ENCODE peak calls at places on chromosomes 16 and 17, in five cellular contexts. D is mesendoderm, E is IMR-90, K is H9, Z is H1. L is an unnamed sample.

GRCh38 chr16:75820672-75821071 is 94.4 kb upstream of the CPHXL start:
- DNase-seq in E (no peak), D (peak; percentile 86), Z (no peak), K (peak; percentile 43), L (no peak)

GRCh38 chr16:79751785-79752184 is 151.2 kb upstream of the MAF start:
- DNase-seq in D (no peak), Z (no peak), K (no peak), E (no peak), L (no peak)

GRCh38 chr17:15475620-15476354 is 8.4 kb upstream of the CDRT4 start:
- DNase-seq in D (no peak), E (peak; percentile 62), Z (no peak), K (no peak), L (no peak)

GRCh38 chr16:53529529-53529928 is 26.5 kb upstream of the AKTIP start:
- DNase-seq in K (no peak), D (no peak), Z (no peak), E (no peak), L (no peak)

GRCh38 chr17:6815775-6816174 is 15.8 kb downstream of the TEKT1 start:
- DNase-seq in K (no peak), E (no peak), D (no peak), Z (no peak), L (no peak)

GRCh38 chr17:8005951-8006730 is 3.7 kb downstream of the GUCY2D start:
- DNase-seq in Z (no peak), E (no peak), K (no peak), D (peak; percentile 36), L (no peak)

GRCh38 chr17:78879679-78880186 is 23.3 kb downstream of the CEP295NL start:
- DNase-seq in E (peak; percentile 98), D (no peak), Z (no peak), K (no peak), L (no peak)

GRCh38 chr16:55487048-55487803 is 8.2 kb downstream of the MMP2 start:
- DNase-seq in D (no peak), E (peak; percentile 92), K (no peak), Z (no peak), L (no peak)

GRCh38 chr16:25747160-25747758 is 55.5 kb downstream of the HS3ST4 start:
- DNase-seq in Z (no peak), D (peak; percentile 60), E (no peak), K (peak; percentile 48), L (peak; percentile 56)

GRCh38 chr17:81285179-81285878 is 9.8 kb downstream of the SLC38A10 start:
- DNase-seq in Z (no peak), E (peak; percentile 8), K (no peak), D (no peak), L (no peak)

GRCh38 chr16:83113317-83113716 is 486.5 kb downstream of the CDH13 start:
- DNase-seq in K (peak; percentile 71), E (peak; percentile 31), Z (no peak), D (peak; percentile 59), L (peak; percentile 27)

GRCh38 chr16:51524555-51525373 is 373.7 kb upstream of the SALL1 start:
- DNase-seq in Z (no peak), D (peak; percentile 54), E (peak; percentile 75), K (no peak), L (no peak)

GRCh38 chr17:38693700-38694329 is 11.3 kb upstream of the MLLT6 start:
- DNase-seq in D (no peak), K (peak; percentile 25), Z (no peak), E (peak; percentile 51), L (no peak)

GRCh38 chr16:48053346-48053745 is 102.4 kb downstream of the ABCC12 start:
- DNase-seq in Z (no peak), D (peak; percentile 98), E (peak; percentile 69), K (peak; percentile 70), L (peak; percentile 36)

GRCh38 chr16:85595812-85596495 is 17.2 kb upstream of the GSE1 start:
- DNase-seq in D (no peak), Z (no peak), K (no peak), E (no peak), L (no peak)

GRCh38 chr16:24611310-24611709 is 71.9 kb downstream of the RBBP6 start:
- DNase-seq in E (no peak), K (no peak), D (no peak), Z (no peak), L (no peak)

GRCh38 chr16:85347213-85347591 is 234.9 kb upstream of the CIBAR2 start:
- DNase-seq in K (peak; percentile 71), D (peak; percentile 54), E (no peak), Z (no peak), L (no peak)

GRCh38 chr16:324451-325334 is 27.8 kb downstream of the AXIN1 start:
- DNase-seq in Z (no peak), K (no peak), D (no peak), E (no peak), L (no peak)

GRCh38 chr17:47270946-47271705 is 17.5 kb downstream of the ITGB3 start:
- DNase-seq in Z (no peak), D (no peak), K (no peak), E (no peak), L (no peak)

GRCh38 chr16:77816293-77816692 is 27.9 kb downstream of the VAT1L start:
- DNase-seq in Z (no peak), K (no peak), E (peak; percentile 81), D (no peak), L (no peak)

GRCh38 chr17:61475726-61476125 is 23.5 kb downstream of the TBX4 start:
- DNase-seq in K (peak; percentile 19), E (peak; percentile 77), Z (no peak), D (no peak), L (no peak)

GRCh38 chr17:17788967-17789366 is 47.8 kb downstream of the SREBF1 start:
- DNase-seq in K (no peak), Z (no peak), D (no peak), E (no peak), L (no peak)
- H3K79me1 ChIP-seq in K (no peaks in the 10 kb centered on the region), Z (no peaks in the 10 kb centered on the region), D (no peaks in the 10 kb centered on the region), E (peaks cover 98% of the 10 kb centered on the region), L (peaks cover 34% of the 10 kb centered on the region)

GRCh38 chr17:77164483-77165030 is 23.8 kb downstream of the SEC14L1 start:
- DNase-seq in Z (no peak), D (no peak), E (peak; percentile 53), K (no peak), L (no peak)
- H3K4me1 ChIP-seq in Z (peaks cover 22% of the 10 kb centered on the region), D (peaks cover 7% of the 10 kb centered on the region), E (peaks cover 17% of the 10 kb centered on the region), K (peaks cover 9% of the 10 kb centered on the region), L (peaks cover 53% of the 10 kb centered on the region)

DNA sequence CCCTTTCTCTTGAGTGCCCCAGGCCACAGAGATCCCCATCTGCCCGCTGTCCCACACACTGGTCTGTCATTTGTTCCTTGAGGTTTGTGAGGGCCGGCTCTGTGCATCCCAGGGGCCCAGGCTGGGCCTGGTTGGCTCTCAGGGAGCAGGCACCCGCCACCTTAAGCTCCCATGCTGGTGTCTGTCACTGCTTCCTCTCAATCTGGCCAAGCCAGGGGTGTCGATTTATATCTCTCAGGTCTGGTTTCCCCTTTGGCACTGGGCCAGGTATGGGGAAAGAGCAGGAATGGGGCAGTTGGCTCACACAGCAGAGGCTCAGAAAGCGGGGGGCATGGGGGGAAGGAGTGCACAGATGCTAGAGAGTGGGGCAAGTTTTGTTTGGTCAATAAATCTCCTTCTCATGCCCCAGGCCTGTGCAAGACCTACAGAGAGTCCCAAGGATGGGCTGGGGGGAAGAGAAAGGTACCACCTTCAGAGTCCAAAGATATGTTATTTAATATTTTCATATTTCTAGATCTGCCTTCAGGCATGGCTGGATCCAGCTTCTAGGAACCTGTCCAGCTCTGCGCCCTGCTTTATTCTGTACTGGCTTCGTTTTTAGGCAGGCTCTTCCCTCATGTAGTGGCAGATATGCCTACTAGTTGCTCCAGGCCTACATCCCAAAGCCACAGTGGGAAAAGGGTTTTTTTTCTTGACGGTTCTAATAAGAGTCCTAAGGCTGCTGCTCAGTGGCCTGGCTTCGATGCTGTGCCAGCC is 34.3 kb downstream of the IL4R start:
- DNase-seq in E (no peak), Z (no peak), K (no peak), D (no peak), L (no peak)
- H3K79me1 ChIP-seq in E (peaks cover 63% of the 10 kb centered on the region), Z (no peaks in the 10 kb centered on the region), K (no peaks in the 10 kb centered on the region), D (no peaks in the 10 kb centered on the region), L (no peaks in the 10 kb centered on the region)

GRCh38 chr17:82332669-82333278 is 792 bp downstream of the SECTM1 start:
- DNase-seq in K (peak; percentile 59), Z (no peak), E (peak; percentile 55), D (no peak), L (no peak)

GRCh38 chr17:82331345-82331939 is 2.1 kb downstream of the SECTM1 start:
- DNase-seq in K (no peak), E (no peak), Z (no peak), D (no peak), L (no peak)

GRCh38 chr17:82334622-82335394 is 1.2 kb upstream of the SECTM1 start:
- DNase-seq in K (no peak), Z (no peak), D (no peak), E (peak; percentile 22), L (no peak)

GRCh38 chr17:82334204-82334621 is 647 bp upstream of the SECTM1 start:
- DNase-seq in K (peak; percentile 48), E (no peak), Z (no peak), D (no peak), L (no peak)

DNA sequence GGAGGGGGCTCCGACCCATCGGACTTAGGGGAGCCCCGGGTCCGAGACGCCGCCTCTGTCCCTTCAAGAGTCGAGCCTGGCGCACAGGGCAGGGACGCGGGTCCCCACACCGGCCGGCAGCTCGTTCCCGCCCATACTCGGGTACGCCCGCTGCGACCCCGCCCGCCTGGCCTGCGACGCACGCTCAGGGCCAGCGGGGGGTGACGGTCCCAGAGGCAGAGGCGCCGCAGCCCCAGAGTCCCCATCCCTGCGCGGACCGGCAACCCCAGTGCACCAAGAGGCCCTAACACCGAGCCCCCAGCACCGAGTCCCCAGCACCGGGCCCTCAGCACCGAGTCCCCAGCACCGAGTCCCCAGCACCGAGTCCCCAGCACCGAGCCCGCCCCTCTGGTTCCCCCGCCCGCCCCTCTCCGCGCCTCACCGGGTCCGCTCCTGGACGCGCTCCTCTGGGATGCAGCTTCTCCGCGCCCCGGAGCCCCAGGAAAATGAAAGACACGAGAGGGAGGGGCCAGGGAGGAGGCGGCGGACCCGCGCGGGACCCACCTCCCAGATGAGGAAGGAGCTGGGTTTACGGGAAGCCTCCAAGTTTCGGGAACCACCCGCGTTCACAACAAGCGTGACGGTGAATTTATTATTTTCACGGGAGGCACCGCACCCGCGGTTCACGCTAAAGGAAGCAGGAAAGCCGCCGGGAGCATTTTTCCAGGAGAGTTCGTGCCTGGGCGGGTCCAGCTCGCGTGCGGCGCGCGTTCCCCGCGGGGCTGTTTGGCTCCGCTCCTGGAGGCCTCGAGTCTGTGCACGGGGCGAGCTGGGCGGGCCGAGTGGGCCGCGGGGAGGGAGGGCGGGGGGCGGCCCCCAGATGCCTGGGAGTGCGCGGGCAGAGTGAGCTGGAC is at the start of gene SECTM1:
- DNase-seq in E (peak; percentile 23), Z (no peak), K (peak; percentile 61), D (no peak), L (no peak)
- H3K4me1 ChIP-seq in E (peaks cover 24% of the 10 kb centered on the region), Z (no peaks in the 10 kb centered on the region), K (no peaks in the 10 kb centered on the region), D (no peaks in the 10 kb centered on the region), L (peaks cover 17% of the 10 kb centered on the region)

GRCh38 chr16:68425498-68426354 is 22.6 kb downstream of the SMPD3 start:
- DNase-seq in Z (no peak), K (no peak), D (no peak), E (no peak), L (no peak)

GRCh38 chr16:68426355-68426652 is 22.0 kb downstream of the SMPD3 start:
- DNase-seq in Z (no peak), E (no peak), K (no peak), D (no peak), L (no peak)

GRCh38 chr16:68422396-68422964 is 25.8 kb downstream of the SMPD3 start:
- DNase-seq in D (no peak), Z (no peak), K (no peak), E (no peak), L (no peak)

GRCh38 chr16:68421076-68421475 is 27.2 kb downstream of the SMPD3 start:
- DNase-seq in E (no peak), D (no peak), Z (no peak), K (no peak), L (no peak)

GRCh38 chr16:68423771-68424170 is 24.5 kb downstream of the SMPD3 start:
- DNase-seq in K (no peak), Z (no peak), E (no peak), D (no peak), L (no peak)
- H3K79me1 ChIP-seq in K (no peaks in the 10 kb centered on the region), Z (no peaks in the 10 kb centered on the region), E (no peaks in the 10 kb centered on the region), D (no peaks in the 10 kb centered on the region), L (no peaks in the 10 kb centered on the region)

L was measured in neuronal stem cell.